ENCODE peak calls at places on chromosome 1, in four cellular contexts. O is K562, B is GM12878, E is HepG2. Q is an unnamed sample.

GRCh38 chr1:245142976-245143375 is 11.8 kb upstream of the KIF26B start:
- DNase-seq in O (no peak), B (no peak), E (no peak), Q (no peak)

GRCh38 chr1:34650800-34651199 is 104.0 kb upstream of the GJB5 start:
- DNase-seq in O (peak), B (no peak), E (no peak), Q (no peak)

GRCh38 chr1:174963547-174964125 is 36.1 kb upstream of the CACYBP start:
- DNase-seq in O (no peak), B (no peak), E (no peak), Q (no peak)

GRCh38 chr1:76012341-76013208 is 62.0 kb upstream of the ST6GALNAC3 start:
- DNase-seq in O (no peak), B (no peak), E (no peak), Q (no peak)

GRCh38 chr1:214514032-214514818 is 37.2 kb downstream of the PTPN14 start:
- DNase-seq in O (no peak), B (no peak), E (no peak), Q (no peak)

GRCh38 chr1:29478879-29479278 is 242.6 kb downstream of the PTPRU start:
- DNase-seq in O (no peak), B (no peak), E (no peak), Q (no peak)

GRCh38 chr1:201072149-201072548 is 40.1 kb downstream of the CACNA1S start:
- DNase-seq in O (no peak), B (no peak), E (no peak), Q (no peak)

GRCh38 chr1:201781447-201781846 is 47.5 kb upstream of the IPO9 start:
- DNase-seq in O (no peak), B (no peak), E (no peak), Q (no peak)

GRCh38 chr1:205458777-205459566 is 3.1 kb upstream of the BLACAT1 start:
- DNase-seq in O (peak), B (no peak), E (peak), Q (no peak)

GRCh38 chr1:6048179-6048867 is 2.6 kb downstream of the KCNAB2 start:
- DNase-seq in O (no peak), B (no peak), E (no peak), Q (no peak)

GRCh38 chr1:214116258-214116657 is 128.5 kb downstream of the PROX1 start:
- DNase-seq in O (no peak), B (no peak), E (no peak), Q (no peak)

GRCh38 chr1:33824971-33825370 is 38.9 kb upstream of the HMGB4 start:
- DNase-seq in O (no peak), B (no peak), E (no peak), Q (no peak)

DNA sequence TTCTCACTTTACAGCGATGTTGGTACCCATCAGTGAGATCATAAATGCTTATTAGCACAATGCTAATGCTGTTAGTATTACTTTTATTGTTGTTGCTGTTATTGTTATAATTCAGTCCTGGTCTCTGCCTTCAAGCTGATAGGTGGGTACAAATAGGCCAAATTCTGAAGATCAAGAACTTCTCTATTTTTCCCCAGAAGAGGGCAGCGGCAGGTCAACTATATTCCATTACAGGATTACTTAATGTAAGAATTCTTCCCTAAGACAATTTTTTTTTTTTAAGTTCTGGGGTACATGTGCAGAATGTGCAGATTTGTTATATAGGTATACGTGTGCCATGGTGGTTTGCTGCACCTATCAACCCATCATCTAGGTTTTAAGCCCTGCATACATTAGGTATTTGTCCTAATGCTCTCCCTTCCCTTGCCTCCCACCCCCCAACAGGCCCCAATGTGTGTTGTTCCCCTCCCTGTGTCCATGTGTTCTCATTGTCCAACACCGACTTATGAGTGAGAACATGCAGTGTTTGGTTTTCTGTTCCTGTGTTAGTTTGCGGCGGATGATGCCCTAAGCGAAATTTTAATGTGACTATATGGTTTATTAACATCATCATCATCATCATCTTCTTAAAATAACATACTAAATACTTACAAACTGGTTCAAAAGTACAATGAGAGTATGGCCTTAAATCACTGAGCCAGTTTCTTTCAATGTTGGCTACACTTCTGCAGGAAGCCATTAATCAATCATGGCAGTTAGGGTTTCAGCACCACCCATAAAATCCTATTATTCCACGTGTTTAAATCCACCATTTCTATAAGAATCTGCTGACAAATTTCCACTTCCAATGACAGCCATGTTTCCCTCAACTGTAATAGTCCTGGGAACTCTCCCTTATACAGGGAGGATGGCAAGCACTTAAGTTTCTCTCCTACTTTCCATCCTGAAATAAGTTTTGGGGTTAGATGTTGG is 19.2 kb downstream of the SLC19A2 start:
- DNase-seq in O (peak), B (no peak), E (peak), Q (peak)
- TF ChIP-seq ZNF274 in O (no peak), B (no peak), E (no peak), Q (no peak)

DNA sequence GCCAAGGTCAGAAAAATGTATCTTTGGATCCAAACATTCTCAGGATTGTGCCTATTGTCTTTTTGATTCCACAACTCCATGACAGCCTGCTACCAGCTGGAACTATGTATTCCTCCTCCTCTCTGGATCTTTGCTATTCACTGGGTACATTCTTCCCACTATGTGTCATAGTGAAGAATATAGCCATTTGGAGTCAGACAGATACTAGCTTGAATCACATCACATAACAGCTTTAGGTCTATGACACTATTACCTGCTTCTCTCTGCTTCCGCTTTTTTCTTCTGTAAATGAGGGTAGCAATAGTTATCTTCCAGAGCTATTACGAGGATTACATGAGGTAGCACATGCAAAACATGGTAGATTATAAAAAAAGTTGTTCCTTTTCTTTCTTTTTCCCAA is 5.4 kb upstream of the EXO1 start:
- DNase-seq in O (no peak), B (no peak), E (no peak), Q (no peak)
- TF ChIP-seq ZBTB33 in O (no peak), B (no peak), E (no peak), Q (no peak)

GRCh38 chr1:93715529-93716126 is 34.0 kb upstream of the BCAR3 start:
- DNase-seq in O (no peak), B (no peak), E (no peak), Q (no peak)

GRCh38 chr1:93716163-93716562 is 34.5 kb upstream of the BCAR3 start:
- DNase-seq in O (no peak), B (no peak), E (no peak), Q (no peak)

GRCh38 chr1:93714350-93714749 is 32.7 kb upstream of the BCAR3 start:
- DNase-seq in O (no peak), B (no peak), E (no peak), Q (no peak)

GRCh38 chr1:93717639-93718038 is 36.0 kb upstream of the BCAR3 start:
- DNase-seq in O (no peak), B (no peak), E (no peak), Q (no peak)

DNA sequence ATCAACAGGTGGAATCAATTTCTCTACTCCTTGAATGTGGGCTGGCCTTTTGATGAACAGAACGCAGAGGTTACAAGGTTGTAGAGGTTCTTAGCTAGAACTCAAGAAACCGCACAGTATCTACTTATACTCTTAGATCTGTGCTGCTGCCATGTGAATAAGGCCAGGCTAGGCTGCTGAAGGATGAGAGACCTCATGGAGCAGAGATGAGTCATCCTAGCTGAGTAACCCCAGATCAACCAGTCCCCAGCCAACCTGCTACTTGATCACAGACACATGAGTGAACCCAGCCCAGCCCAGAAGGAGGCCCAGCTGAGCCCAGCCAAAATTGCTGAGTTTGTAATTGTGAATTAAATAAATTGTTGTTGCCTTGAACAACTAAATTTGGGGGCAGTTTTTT is 35.3 kb upstream of the BCAR3 start:
- DNase-seq in O (no peak), B (no peak), E (no peak), Q (no peak)
- TF ChIP-seq ZNF274 in O (no peak), B (no peak), E (no peak), Q (no peak)

GRCh38 chr1:3350441-3351261 is 103.8 kb upstream of the ARHGEF16 start:
- DNase-seq in O (no peak), B (no peak), E (peak), Q (no peak)

GRCh38 chr1:3352952-3353331 is 101.5 kb upstream of the ARHGEF16 start:
- DNase-seq in O (no peak), B (no peak), E (no peak), Q (no peak)

GRCh38 chr1:3351300-3352083 is 103.0 kb upstream of the ARHGEF16 start:
- DNase-seq in O (no peak), B (no peak), E (no peak), Q (no peak)

GRCh38 chr1:3353901-3354300 is 100.6 kb upstream of the ARHGEF16 start:
- DNase-seq in O (no peak), B (no peak), E (no peak), Q (no peak)

GRCh38 chr1:3352084-3352951 is 102.1 kb upstream of the ARHGEF16 start:
- DNase-seq in O (no peak), B (no peak), E (no peak), Q (no peak)
- TF ChIP-seq ZBTB33 in O (no peak), B (no peak), E (no peak), Q (no peak)

DNA sequence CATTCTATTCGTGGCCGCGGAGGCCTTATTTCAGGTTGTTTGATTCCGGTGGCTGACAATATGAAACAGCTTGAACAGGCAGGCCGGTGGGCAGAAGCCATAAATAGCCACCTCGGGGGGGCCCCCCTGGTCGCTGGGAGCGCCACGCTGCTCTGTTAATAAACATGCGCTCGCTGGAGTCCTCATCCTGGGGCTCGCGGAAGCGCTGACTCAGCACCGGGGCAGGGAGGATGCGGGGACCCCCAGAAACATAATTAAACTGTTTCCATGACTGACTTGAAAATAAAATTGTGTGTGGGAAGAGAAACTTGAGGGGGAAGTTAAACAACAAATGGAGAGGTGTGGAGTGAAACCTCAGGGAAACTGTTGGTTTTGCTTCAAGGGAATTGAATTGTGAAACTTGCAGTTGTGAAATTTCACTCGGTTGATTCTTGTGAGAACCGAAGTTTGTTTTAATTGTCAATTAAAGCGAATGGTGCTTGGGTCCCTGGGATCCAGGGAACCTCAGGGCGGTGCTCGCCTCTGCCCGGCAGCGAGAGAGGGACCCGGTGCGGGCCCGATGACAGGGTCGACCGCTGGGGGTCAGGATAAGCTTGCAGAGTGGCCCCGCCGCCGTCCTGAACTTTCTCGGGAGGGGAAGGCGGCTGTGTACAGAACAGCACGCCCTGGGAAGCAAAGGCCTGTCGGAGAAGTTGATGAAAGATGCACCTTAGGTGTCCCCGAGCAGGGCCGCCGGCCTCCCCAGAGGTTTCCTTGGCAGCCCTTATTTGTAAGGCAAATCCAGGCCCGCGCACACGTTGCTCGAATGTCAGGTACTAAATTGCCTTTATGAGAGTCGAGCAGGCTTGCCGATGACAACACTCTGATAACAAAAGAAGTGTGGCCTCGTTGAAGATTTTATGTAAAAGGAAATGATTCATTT is 176.9 kb upstream of the LMO4 start:
- DNase-seq in O (peak), B (peak), E (no peak), Q (no peak)
- TF ChIP-seq ZNF274 in O (no peak), B (no peak), E (no peak), Q (no peak)

DNA sequence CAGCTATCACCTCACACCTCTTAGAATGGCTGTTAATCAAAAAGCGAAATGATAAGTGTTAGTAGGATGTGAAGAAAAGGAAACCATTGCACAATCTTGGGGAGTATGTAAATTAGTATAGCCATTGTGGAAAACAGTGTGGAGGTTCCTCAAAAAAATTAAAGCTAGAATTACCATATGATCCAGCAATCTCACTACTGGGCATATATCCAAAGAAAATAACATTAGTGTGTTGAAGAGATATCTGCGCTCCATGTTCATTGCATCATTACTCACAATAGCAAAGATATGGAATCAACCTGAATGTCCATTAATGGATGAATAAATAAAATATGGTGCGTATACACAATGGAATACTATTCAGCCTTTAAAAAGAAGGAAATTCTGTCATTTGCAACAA is 68.9 kb downstream of the SNRPE start:
- DNase-seq in O (no peak), B (no peak), E (no peak), Q (no peak)
- TF ChIP-seq ZBTB33 in O (no peak), B (no peak), E (no peak), Q (no peak)

GRCh38 chr1:36305915-36306209 is 306 bp upstream of the SH3D21 start:
- DNase-seq in O (peak), B (no peak), E (no peak), Q (no peak)
- TF ChIP-seq ZNF274 in O (no peak), B (no peak), E (no peak), Q (no peak)

GRCh38 chr1:85502171-85502570 is 37.2 kb upstream of the DDAH1 start:
- DNase-seq in O (no peak), B (no peak), E (peak), Q (no peak)

GRCh38 chr1:85502625-85503083 is 37.7 kb upstream of the DDAH1 start:
- DNase-seq in O (no peak), B (no peak), E (peak), Q (peak)

GRCh38 chr1:85501355-85501898 is 36.5 kb upstream of the DDAH1 start:
- DNase-seq in O (no peak), B (no peak), E (peak), Q (no peak)

DNA sequence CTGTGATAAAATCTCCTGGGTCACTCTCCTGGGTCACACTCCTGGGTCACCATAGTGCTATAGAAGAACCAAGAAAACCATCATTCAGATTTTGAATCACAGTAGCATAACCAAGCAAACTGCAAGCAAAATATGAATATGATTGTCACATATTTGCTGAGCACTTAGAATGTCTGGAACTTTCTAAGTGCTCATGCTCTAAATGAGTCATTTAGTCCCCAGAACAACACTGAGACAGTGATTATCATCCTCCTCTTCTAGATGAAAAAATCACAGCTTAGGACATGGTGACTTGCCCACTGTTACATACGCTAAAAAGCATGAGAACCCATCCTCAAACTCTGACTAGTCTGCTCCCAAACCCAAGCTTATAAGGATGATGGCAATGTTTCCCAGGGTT is 39.5 kb upstream of the DDAH1 start:
- DNase-seq in O (no peak), B (no peak), E (no peak), Q (no peak)
- TF ChIP-seq ZBTB33 in O (no peak), B (no peak), E (no peak), Q (no peak)

DNA sequence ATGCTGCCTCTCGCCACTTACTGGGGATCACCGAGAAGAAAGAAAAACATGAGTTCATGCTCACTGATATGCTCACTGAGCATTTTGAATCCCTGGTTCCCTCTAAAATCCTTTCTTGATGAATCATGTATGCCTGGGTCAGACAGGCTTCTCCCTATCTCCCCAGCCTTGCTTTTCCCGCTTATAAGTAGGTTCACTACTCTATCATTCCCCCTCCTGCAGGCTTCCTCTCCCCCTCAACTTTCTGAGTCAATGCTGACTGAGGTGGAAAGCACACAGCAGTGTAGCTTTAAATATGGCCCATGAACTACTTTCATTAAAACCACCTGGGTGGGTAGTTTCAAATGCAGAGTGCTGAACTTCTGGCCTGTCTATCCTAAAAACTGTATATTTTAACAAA is 41.7 kb downstream of the FMO4 start:
- DNase-seq in O (no peak), B (no peak), E (no peak), Q (no peak)
- TF ChIP-seq ZNF274 in O (no peak), B (no peak), E (no peak), Q (no peak)